ENCODE peak calls at places on chromosome 4, in six cellular contexts. D is cardiac septum; H is Kasumi-1; P is activated CD4-positive, alpha-beta T cell treated with anti-CD3 and anti-CD28 coated beads, Interleukin-2, amount 50 U/mL, for 4 hours; G is Panc1; O is HuH-7. F is an unnamed sample.

GRCh38 chr4:26873391-26874026 is 12.9 kb downstream of the STIM2 start:
- DNase-seq in D (no peak), H (peak), P (no peak), G (no peak), O (no peak), F (no peak)

GRCh38 chr4:24949970-24950369 is 37.1 kb upstream of the CCDC149 start:
- DNase-seq in D (no peak), H (no peak), P (no peak), G (no peak), O (no peak), F (no peak)

GRCh38 chr4:1192091-1192492 is 19.7 kb upstream of the SPON2 start:
- DNase-seq in D (peak), H (no peak), P (no peak), G (peak), O (no peak), F (peak)

GRCh38 chr4:40194602-40195161 is 2.1 kb upstream of the RHOH start:
- DNase-seq in D (no peak), H (no peak), P (peak), G (no peak), O (no peak), F (no peak)

GRCh38 chr4:153643406-153644016 is 40.6 kb upstream of the TLR2 start:
- DNase-seq in D (no peak), H (peak), P (no peak), G (no peak), O (peak), F (no peak)

GRCh38 chr4:107379054-107379869 is 340.8 kb downstream of the PAPSS1 start:
- DNase-seq in D (no peak), H (no peak), P (no peak), G (no peak), O (no peak), F (peak)

GRCh38 chr4:7640136-7640535 is 205.4 kb upstream of the PSAPL1 start:
- DNase-seq in D (no peak), H (no peak), P (no peak), G (no peak), O (no peak), F (no peak)

GRCh38 chr4:37591349-37591748 is 94.8 kb downstream of the RELL1 start:
- DNase-seq in D (no peak), H (no peak), P (no peak), G (no peak), O (no peak), F (no peak)

GRCh38 chr4:171517883-171518282 is 295.3 kb upstream of the GALNTL6 start:
- DNase-seq in D (no peak), H (no peak), P (no peak), G (no peak), O (no peak), F (no peak)

GRCh38 chr4:165302658-165303057 is 24.8 kb upstream of the MSMO1 start:
- DNase-seq in D (no peak), H (no peak), P (no peak), G (no peak), O (no peak), F (no peak)